ENCODE peak calls at places on chromosomes 6 and 20, in ten cellular contexts. A is ovary, K is cardiac fibroblast, I is right lobe of liver, Y is fibroblast of lung, U is cardiac muscle cell, C is colonic mucosa, Q is retinal pigment epithelial cell, Z is hepatocyte, B is prostate gland. P is an unnamed sample.

GRCh38 chr6:125699591-125699990 is 49.8 kb upstream of the HEY2 start:
- DNase-seq in K (no peak), C (no peak), I (no peak), Y (no peak), Q (no peak), U (no peak), B (no peak), Z (no peak), A (no peak), P (no peak)

GRCh38 chr6:78854501-78854900 is 12.8 kb upstream of the IRAK1BP1 start:
- DNase-seq in C (no peak), K (no peak), Q (no peak), I (no peak), A (no peak), U (no peak), Z (no peak), Y (no peak), B (no peak), P (no peak)

GRCh38 chr6:160378886-160379285 is 30.7 kb downstream of the SLC22A3 start:
- DNase-seq in K (no peak), Q (no peak), Y (peak; percentile 31), C (no peak), A (no peak), B (peak; percentile 43), Z (no peak), I (no peak), U (no peak), P (no peak)

GRCh38 chr6:80366721-80367120 is 260.2 kb downstream of the BCKDHB start:
- DNase-seq in C (no peak), Q (peak; percentile 65), U (peak; percentile 94), I (no peak), K (peak; percentile 45), A (peak; percentile 80), Y (peak; percentile 66), B (no peak), Z (peak; percentile 38), P (no peak)

GRCh38 chr6:133396630-133397335 is 155.6 kb downstream of the EYA4 start:
- DNase-seq in U (no peak), K (no peak), B (no peak), A (no peak), Y (no peak), Z (no peak), C (no peak), I (no peak), Q (peak; percentile 33), P (no peak)

GRCh38 chr6:131281471-131282270 is 146.4 kb downstream of the AKAP7 start:
- DNase-seq in Q (no peak), I (peak; percentile 62), B (no peak), Z (no peak), C (no peak), Y (peak; percentile 79), K (no peak), A (no peak), U (peak; percentile 6), P (no peak)

GRCh38 chr6:130159876-130160415 is 62.8 kb downstream of the SAMD3 start:
- DNase-seq in I (no peak), Q (peak; percentile 83), B (no peak), C (no peak), U (no peak), K (no peak), Y (peak; percentile 27), A (no peak), Z (no peak), P (no peak)

GRCh38 chr6:44896701-44897100 is 431.4 kb upstream of the RUNX2 start:
- DNase-seq in I (no peak), A (no peak), Z (no peak), Y (no peak), K (no peak), C (no peak), B (no peak), Q (no peak), U (no peak), P (no peak)

GRCh38 chr6:75337805-75338204 is 53.2 kb upstream of the TMEM30A start:
- DNase-seq in B (no peak), I (no peak), Z (no peak), A (no peak), U (no peak), C (no peak), Q (no peak), Y (no peak), K (peak; percentile 60), P (no peak)

GRCh38 chr6:74745670-74746069 is 460.2 kb downstream of the COL12A1 start:
- DNase-seq in I (no peak), Q (no peak), B (no peak), Y (no peak), U (no peak), C (no peak), Z (no peak), K (no peak), A (no peak), P (no peak)

GRCh38 chr6:149223934-149224333 is 93.6 kb upstream of the TAB2 start:
- DNase-seq in I (no peak), C (no peak), Y (no peak), A (no peak), K (no peak), B (no peak), U (no peak), Q (no peak), Z (no peak), P (no peak)

GRCh38 chr6:130945401-130945919 is 117.6 kb downstream of the EPB41L2 start:
- DNase-seq in Y (no peak), K (peak; percentile 81), C (no peak), U (no peak), B (no peak), Z (no peak), Q (no peak), A (no peak), I (no peak), P (no peak)

GRCh38 chr6:36322591-36322990 is 14.1 kb downstream of the BNIP5 start:
- DNase-seq in U (no peak), Q (no peak), B (no peak), I (no peak), Y (no peak), A (no peak), K (no peak), Z (no peak), C (no peak), P (no peak)

GRCh38 chr6:107555449-107555848 is 65.5 kb downstream of the SOBP start:
- DNase-seq in Q (no peak), K (no peak), B (no peak), U (no peak), Z (no peak), C (no peak), Y (no peak), A (no peak), I (no peak), P (no peak)

GRCh38 chr20:14193443-14193842 is 144.0 kb downstream of the FLRT3 start:
- DNase-seq in U (no peak), Y (no peak), C (no peak), K (no peak), B (no peak), A (no peak), Z (no peak), Q (no peak), I (no peak), P (no peak)

GRCh38 chr6:70956451-70957283 is at the start of gene B3GAT2:
- DNase-seq in U (peak; percentile 50), K (peak; percentile 43), Y (peak; percentile 21), Z (peak; percentile 47), A (no peak), I (peak; percentile 57), Q (no peak), B (peak; percentile 7), C (no peak), P (no peak)

GRCh38 chr6:148443798-148444560 is 101.3 kb downstream of the SASH1 start:
- DNase-seq in Q (no peak), Y (no peak), A (no peak), B (no peak), I (no peak), C (no peak), Z (no peak), K (no peak), U (no peak), P (no peak)

GRCh38 chr6:108562503-108562993 is 1.8 kb downstream of the FOXO3 start:
- DNase-seq in Q (no peak), K (peak; percentile 83), Y (peak; percentile 75), B (peak; percentile 84), Z (peak; percentile 87), A (peak; percentile 68), C (peak; percentile 84), U (peak; percentile 72), I (peak; percentile 81), P (peak; percentile 83)
- TF ChIP-seq CTCF in Q (no peak), K (no peak), Y (no peak), B (no peak), Z (no peak), A (no peak), C (no peak), U (no peak), I (no peak), P (no peak)

GRCh38 chr20:24208652-24209051 is 220.1 kb upstream of the GGTLC1 start:
- DNase-seq in U (peak; percentile 34), C (no peak), A (no peak), K (no peak), B (no peak), Y (no peak), I (no peak), Z (no peak), Q (no peak), P (peak; percentile 53)
- TF ChIP-seq CTCF in U (no peak), C (no peak), A (no peak), K (no peak), B (no peak), Y (no peak), I (no peak), Z (no peak), Q (no peak), P (peak; percentile 24)

GRCh38 chr6:43509142-43509983 is 783 bp downstream of the LRRC73 start:
- DNase-seq in Q (no peak), Y (no peak), A (no peak), Z (no peak), U (peak; percentile 51), K (no peak), B (no peak), I (no peak), C (no peak), P (peak; percentile 31)
- TF ChIP-seq CTCF in Q (no peak), Y (no peak), A (no peak), Z (no peak), U (no peak), K (no peak), B (no peak), I (no peak), C (no peak), P (no peak)

DNA sequence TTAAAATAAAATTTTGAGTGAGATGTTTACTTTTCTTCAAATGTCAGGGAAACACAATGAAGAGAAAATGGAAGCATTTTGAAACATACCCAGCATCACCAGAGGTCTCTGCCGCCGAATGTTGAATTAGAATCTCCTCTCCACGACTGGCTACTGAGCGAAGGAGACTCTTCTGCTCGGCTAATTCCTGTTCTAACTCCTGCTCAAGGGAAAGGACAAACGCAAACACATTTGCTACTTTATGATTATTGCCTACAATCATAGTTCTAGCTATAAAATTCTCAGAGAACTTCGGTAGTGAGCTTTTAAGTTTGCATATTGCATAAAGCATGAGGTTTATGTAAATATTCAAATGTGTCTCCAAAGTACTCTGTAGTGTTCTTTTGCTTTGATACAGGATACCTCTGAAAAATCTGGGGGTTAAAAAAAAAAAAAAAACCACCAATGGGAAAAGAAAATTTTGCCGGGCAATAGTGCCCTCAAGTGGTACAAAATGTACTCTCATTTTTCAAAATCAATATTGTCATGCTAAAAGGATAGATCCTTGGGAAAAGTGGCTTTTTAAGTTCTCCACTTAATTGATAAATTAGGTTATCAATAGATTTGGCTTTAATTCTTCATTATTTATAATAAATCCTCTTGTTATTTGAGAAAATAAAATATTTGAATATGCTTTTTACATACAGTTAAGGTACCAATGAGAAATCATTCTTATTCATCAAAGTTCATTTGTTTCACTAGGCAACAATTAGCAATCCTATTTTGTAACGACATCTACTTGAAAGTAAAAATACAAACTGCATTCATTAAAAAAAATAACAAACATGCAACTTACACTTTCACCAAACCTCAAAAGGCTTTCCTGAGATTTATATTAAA is 369.0 kb downstream of the SYNE1 start:
- DNase-seq in I (no peak), U (peak; percentile 49), B (no peak), C (no peak), A (no peak), Z (peak; percentile 41), K (peak; percentile 52), Y (peak; percentile 39), Q (no peak), P (peak; percentile 51)
- TF ChIP-seq CTCF in I (no peak), U (peak; percentile 49), B (peak; percentile 46), C (peak; percentile 46), A (peak; percentile 46), Z (peak; percentile 68), K (peak; percentile 46), Y (peak; percentile 38), Q (peak; percentile 58), P (peak; percentile 52)

P was measured in Caco-2.